ENCODE peak calls at places on chromosomes 13 and 19, in six cellular contexts. Z is cardiac fibroblast, E is tibial nerve, H is ascending aorta, V is fibroblast of lung, O is fibroblast of villous mesenchyme. M is an unnamed sample.
A peak's percentile ranks its signal among the peaks of the same experiment; 100 is the strongest.

GRCh38 chr13:102040812-102041211 is 361.0 kb downstream of the FGF14 start:
- DNase-seq in Z (no peak), O (no peak), V (no peak), E (no peak), H (no peak), M (no peak)

GRCh38 chr19:19628499-19629134 is 597 bp upstream of the LPAR2 start:
- DNase-seq in Z (peak; percentile 64), E (no peak), H (no peak), O (peak; percentile 63), V (peak; percentile 72), M (peak; percentile 78)

GRCh38 chr19:16829822-16830289 is 658 bp downstream of the SIN3B start:
- DNase-seq in V (no peak), E (no peak), H (no peak), O (no peak), Z (no peak), M (no peak)

GRCh38 chr13:42992585-42993122 is 613 bp upstream of the EPSTI1 start:
- DNase-seq in V (no peak), O (peak; percentile 24), E (no peak), Z (no peak), H (no peak), M (no peak)

GRCh38 chr19:16949496-16950023 is 60.8 kb downstream of the F2RL3 start:
- DNase-seq in H (no peak), Z (no peak), E (no peak), V (no peak), O (no peak), M (no peak)

GRCh38 chr19:6471076-6471475 is 7.0 kb downstream of the CRB3 start:
- DNase-seq in V (no peak), E (no peak), O (no peak), Z (no peak), H (no peak), M (no peak)

GRCh38 chr19:10227215-10227971 is 3.7 kb downstream of the S1PR2 start:
- DNase-seq in E (peak; percentile 50), Z (peak; percentile 63), O (peak; percentile 21), H (peak; percentile 68), V (peak; percentile 71), M (no peak)

GRCh38 chr13:39976481-39976880 is 321.0 kb downstream of the COG6 start:
- DNase-seq in Z (no peak), E (no peak), V (no peak), H (no peak), O (no peak), M (no peak)

GRCh38 chr13:67632590-67632989 is 402.5 kb upstream of the PCDH9 start:
- DNase-seq in Z (peak; percentile 5), H (no peak), O (no peak), E (no peak), V (peak; percentile 49), M (no peak)

GRCh38 chr13:106468948-106469590 is 66.4 kb downstream of the EFNB2 start:
- DNase-seq in O (no peak), Z (no peak), E (no peak), V (no peak), H (no peak), M (no peak)

GRCh38 chr19:48458016-48458415 is 2.6 kb downstream of the KCNJ14 start:
- DNase-seq in E (no peak), O (peak; percentile 49), V (peak; percentile 65), Z (peak; percentile 57), H (no peak), M (no peak)

GRCh38 chr13:76812971-76813691 is 73.1 kb downstream of the KCTD12 start:
- DNase-seq in H (peak; percentile 76), Z (peak; percentile 57), O (no peak), V (peak; percentile 31), E (peak; percentile 60), M (no peak)

GRCh38 chr13:30743319-30744055 is 8.1 kb downstream of the ALOX5AP start:
- DNase-seq in E (peak; percentile 63), Z (peak; percentile 96), H (peak; percentile 83), V (peak; percentile 99), O (peak; percentile 99), M (peak; percentile 71)

GRCh38 chr13:51148952-51149573 is 38.0 kb upstream of the C13orf42 start:
- DNase-seq in H (no peak), V (peak; percentile 68), E (peak; percentile 60), Z (peak; percentile 81), O (peak; percentile 64), M (no peak)

GRCh38 chr13:80685942-80686341 is 345.0 kb upstream of the SPRY2 start:
- DNase-seq in H (no peak), V (no peak), E (no peak), Z (no peak), O (no peak), M (no peak)

GRCh38 chr13:51244637-51245405 is 22.6 kb downstream of the FAM124A start:
- DNase-seq in O (no peak), E (no peak), V (no peak), Z (no peak), H (no peak), M (no peak)

GRCh38 chr13:93224545-93224944 is 2.1 kb upstream of the GPC6 start:
- DNase-seq in H (no peak), Z (peak; percentile 60), O (peak; percentile 63), V (no peak), E (no peak), M (no peak)

GRCh38 chr13:105998233-105998550 is 537.3 kb downstream of the EFNB2 start:
- DNase-seq in H (no peak), O (no peak), V (no peak), E (no peak), Z (no peak), M (no peak)

GRCh38 chr13:114047358-114047881 is 73.5 kb upstream of the C13orf46 start:
- DNase-seq in H (no peak), V (no peak), O (peak; percentile 95), E (no peak), Z (no peak), M (peak; percentile 68)

GRCh38 chr13:67230774-67231480 is 791 bp upstream of the PCDH9 start:
- DNase-seq in E (peak; percentile 32), H (peak; percentile 71), Z (peak; percentile 78), O (peak; percentile 51), V (peak; percentile 75), M (peak; percentile 18)

GRCh38 chr13:34752561-34752960 is 189.5 kb upstream of the NBEA start:
- DNase-seq in O (no peak), H (no peak), E (no peak), Z (peak; percentile 4), V (no peak), M (no peak)

GRCh38 chr19:16527334-16527935 is 14.8 kb downstream of the CHERP start:
- DNase-seq in V (no peak), Z (no peak), E (no peak), O (no peak), H (no peak), M (no peak)

GRCh38 chr13:40442826-40443225 is 223.6 kb downstream of the FOXO1 start:
- DNase-seq in V (no peak), E (no peak), H (no peak), O (no peak), Z (no peak), M (no peak)

GRCh38 chr13:31046711-31047279 is 114.3 kb downstream of the TEX26 start:
- DNase-seq in H (peak; percentile 51), O (peak; percentile 82), E (no peak), V (peak; percentile 75), Z (peak; percentile 67), M (peak; percentile 56)

GRCh38 chr13:107669356-107669755 is 546.0 kb downstream of the LIG4 start:
- DNase-seq in Z (no peak), H (no peak), V (no peak), E (no peak), O (peak; percentile 69), M (no peak)

DNA sequence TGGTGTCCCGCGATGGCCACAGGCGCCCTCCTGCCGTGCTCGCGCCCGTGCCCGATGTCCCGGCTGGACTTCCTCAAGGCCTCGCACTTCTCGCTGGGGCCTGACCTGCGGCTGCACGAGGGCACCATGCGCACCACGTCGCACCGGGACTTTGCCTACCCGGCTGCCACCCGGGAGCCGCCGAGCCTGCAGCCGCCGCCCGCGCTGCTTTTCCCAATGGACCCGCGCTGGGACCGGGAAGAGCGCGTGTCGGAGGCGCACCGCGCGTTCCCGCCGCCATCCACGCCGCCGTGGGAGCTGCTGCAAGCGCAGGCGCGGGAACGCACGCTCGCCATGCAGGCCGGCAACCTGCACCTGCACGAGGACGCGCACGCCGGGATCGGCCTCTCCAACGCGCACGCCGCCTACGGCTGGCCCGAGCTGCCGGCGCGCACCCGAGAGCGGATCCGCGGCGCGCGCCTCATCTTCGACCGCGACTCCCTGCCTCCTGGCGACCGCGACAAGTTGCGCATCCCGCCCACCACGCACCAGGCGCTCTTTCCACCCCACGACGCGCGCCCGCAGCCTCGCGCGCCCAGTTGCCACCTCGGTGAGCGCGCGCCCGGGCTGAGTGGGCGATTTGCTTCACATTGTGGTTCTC is 12.1 kb upstream of the PEX11G start:
- DNase-seq in E (no peak), V (no peak), Z (peak; percentile 23), H (no peak), O (peak; percentile 27), M (no peak)
- H3K4me3 ChIP-seq in E (peak overlapping the region; percentile 18), V (no peak overlapping the region), Z (peak overlapping the region; percentile 42), H (peak overlapping the region; percentile 69), O (peak overlapping the region; percentile 38), M (peak overlapping the region; percentile 44)

GRCh38 chr19:50512112-50512998 is 1.4 kb downstream of the ASPDH start:
- DNase-seq in Z (no peak), H (no peak), E (no peak), O (no peak), V (no peak), M (peak; percentile 54)
- H3K4me3 ChIP-seq in Z (no peak overlapping the region), H (peak overlapping the region; percentile 92), E (no peak overlapping the region), O (peak overlapping the region; percentile 95), V (no peak overlapping the region), M (no peak overlapping the region)

GRCh38 chr19:12647047-12647446 is 19.5 kb downstream of the MAN2B1 start:
- DNase-seq in Z (no peak), H (no peak), O (no peak), E (no peak), V (no peak), M (no peak)

GRCh38 chr19:12646551-12646950 is 20.0 kb downstream of the MAN2B1 start:
- DNase-seq in O (no peak), V (no peak), H (no peak), Z (no peak), E (no peak), M (no peak)

GRCh38 chr19:12648088-12648487 is 18.5 kb downstream of the MAN2B1 start:
- DNase-seq in H (no peak), Z (no peak), E (no peak), V (no peak), O (no peak), M (no peak)

GRCh38 chr19:12649941-12650340 is 16.6 kb downstream of the MAN2B1 start:
- DNase-seq in Z (no peak), E (no peak), O (no peak), V (no peak), H (no peak), M (no peak)

DNA sequence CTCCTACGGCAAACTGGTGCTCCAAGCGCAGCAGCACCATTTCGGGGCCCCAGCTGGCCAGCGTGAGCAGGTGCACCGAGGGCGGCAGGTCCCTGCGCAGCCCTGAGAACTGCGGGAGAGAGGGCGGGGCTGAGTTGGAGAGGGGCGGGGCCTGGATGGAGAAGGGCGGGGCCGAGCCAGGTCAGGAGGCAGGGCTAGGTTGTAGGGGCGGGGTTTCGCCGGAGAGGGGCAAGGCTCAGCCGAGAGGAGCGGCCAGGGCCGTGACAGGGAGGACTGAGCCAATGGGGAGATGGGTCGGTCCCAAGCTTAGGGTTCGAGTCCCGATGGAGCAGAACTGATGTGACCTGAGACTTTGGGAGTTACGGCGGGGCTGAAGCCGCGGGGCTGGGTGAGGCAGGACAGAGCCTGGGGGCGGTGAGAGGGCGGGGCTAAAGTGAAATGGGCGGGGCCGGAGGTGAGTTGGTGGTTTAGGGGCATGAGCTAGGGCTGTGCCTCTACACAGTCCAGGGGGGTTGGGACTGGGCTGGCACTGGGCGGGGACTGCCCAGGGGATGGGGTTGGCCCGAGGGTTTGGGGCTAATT is 19.0 kb downstream of the MAN2B1 start:
- DNase-seq in H (no peak), V (peak; percentile 19), Z (peak; percentile 42), E (peak; percentile 18), O (peak; percentile 16), M (peak; percentile 34)
- H3K4me3 ChIP-seq in H (peak overlapping the region; percentile 55), V (no peak overlapping the region), Z (no peak overlapping the region), E (peak overlapping the region; percentile 4), O (peak overlapping the region; percentile 30), M (peak overlapping the region; percentile 42)

GRCh38 chr13:61414136-61414535 is 1.5 kb downstream of the PCDH20 start:
- DNase-seq in H (no peak), E (no peak), Z (no peak), V (peak; percentile 1), O (no peak), M (no peak)
- H3K4me3 ChIP-seq in H (peak overlapping the region; percentile 65), E (no peak overlapping the region), Z (no peak overlapping the region), V (no peak overlapping the region), O (no peak overlapping the region), M (peak overlapping the region; percentile 40)

M was measured in Peyer's patch.